ENCODE peak calls at places on chromosomes 11 and 22, in four cellular contexts. T is HCT116, M is sigmoid colon, X is vagina. P is an unnamed sample.

GRCh38 chr11:127998421-127998820 is 588.9 kb downstream of the ETS1 start:
- DNase-seq in X (no peak), T (no peak), M (no peak), P (no peak)

GRCh38 chr11:8839306-8839956 is 71.6 kb upstream of the AKIP1 start:
- DNase-seq in M (no peak), T (no peak), X (no peak), P (no peak)

GRCh38 chr11:128687321-128687720 is 6.6 kb upstream of the FLI1 start:
- DNase-seq in X (no peak), T (no peak), M (no peak), P (peak; percentile 52)

GRCh38 chr11:69530278-69531070 is 49.0 kb downstream of the LINC01488 start:
- DNase-seq in M (peak; percentile 66), T (no peak), X (no peak), P (no peak)

GRCh38 chr11:2387266-2387982 is 10.3 kb downstream of the CD81 start:
- DNase-seq in X (no peak), T (no peak), M (no peak), P (no peak)

GRCh38 chr11:46003647-46004046 is 81.2 kb downstream of the LARGE2 start:
- DNase-seq in X (no peak), M (no peak), T (no peak), P (no peak)

GRCh38 chr11:45150943-45151342 is 4.5 kb downstream of the PRDM11 start:
- DNase-seq in X (no peak), T (no peak), M (peak; percentile 37), P (no peak)

GRCh38 chr22:23180893-23181762 is 819 bp downstream of the BCR start:
- DNase-seq in M (no peak), X (no peak), T (no peak), P (peak; percentile 22)

GRCh38 chr11:124536520-124536919 is 6.9 kb downstream of the OR8B12 start:
- DNase-seq in M (no peak), T (peak; percentile 32), X (no peak), P (peak; percentile 11)

GRCh38 chr11:10158461-10158860 is 135.6 kb downstream of the SBF2 start:
- DNase-seq in X (no peak), T (no peak), M (no peak), P (no peak)

GRCh38 chr22:44166877-44167276 is 13.8 kb upstream of the PARVG start:
- DNase-seq in T (no peak), M (no peak), X (no peak), P (no peak)

GRCh38 chr11:31926816-31927528 is 115.8 kb upstream of the PAX6 start:
- DNase-seq in M (no peak), T (no peak), X (no peak), P (no peak)

GRCh38 chr22:24506802-24507438 is 11.8 kb downstream of the UPB1 start:
- DNase-seq in M (no peak), X (no peak), T (no peak), P (no peak)

GRCh38 chr11:55942785-55943392 is 6.7 kb upstream of the OR5I1 start:
- DNase-seq in T (peak; percentile 18), M (no peak), X (no peak), P (no peak)

GRCh38 chr11:57763568-57763967 is 2.0 kb downstream of the CTNND1 start:
- DNase-seq in X (no peak), T (no peak), M (no peak), P (no peak)

GRCh38 chr11:76629133-76629852 is 41.3 kb downstream of the LRRC32 start:
- DNase-seq in T (no peak), M (peak; percentile 80), X (peak; percentile 77), P (peak; percentile 48)

GRCh38 chr22:27778299-27779090 is 23.1 kb downstream of the MN1 start:
- DNase-seq in M (no peak), T (no peak), X (no peak), P (no peak)
- TF ChIP-seq POLR2AphosphoS5 in M (no peak), T (no peak), X (no peak), P (no peak)

GRCh38 chr11:111331711-111332479 is 33.5 kb downstream of the POU2AF3 start:
- DNase-seq in M (peak; percentile 66), T (no peak), X (no peak), P (no peak)
- TF ChIP-seq POLR2AphosphoS5 in M (no peak), T (no peak), X (no peak), P (no peak)

GRCh38 chr22:41418717-41419116 is 27.9 kb downstream of the TOB2 start:
- DNase-seq in T (no peak), X (no peak), M (no peak), P (no peak)

GRCh38 chr22:41415554-41415953 is 31.0 kb downstream of the TOB2 start:
- DNase-seq in T (no peak), X (no peak), M (no peak), P (no peak)

GRCh38 chr22:41417622-41418390 is 28.8 kb downstream of the TOB2 start:
- DNase-seq in T (no peak), X (no peak), M (peak; percentile 99), P (peak; percentile 89)
- TF ChIP-seq POLR2AphosphoS5 in T (no peak), X (peak; percentile 82), M (peak; percentile 89), P (peak; percentile 92)

GRCh38 chr11:65915821-65916251 is 3.0 kb downstream of the C11orf68 start:
- DNase-seq in X (no peak), T (peak; percentile 89), M (peak; percentile 97), P (peak; percentile 74)
- TF ChIP-seq POLR2AphosphoS5 in X (peak; percentile 95), T (peak; percentile 77), M (peak; percentile 57), P (peak; percentile 75)